ENCODE peak calls at places on chromosome 15, in five cellular contexts. J is upper lobe of left lung, C is mammary epithelial cell, S is mucosa of descending colon, T is right atrium auricular region. X is an unnamed sample. For H3K4me1, the result is how much of the 10 kb centered on the place peaks cover.

GRCh38 chr15:48592221-48592731 is 53.2 kb downstream of the FBN1 start:
- DNase-seq in S (no peak), C (peak), J (no peak), T (no peak), X (peak)

GRCh38 chr15:83304861-83305661 is 20.6 kb upstream of the BNC1 start:
- DNase-seq in C (peak), T (no peak), J (no peak), S (no peak), X (peak)

GRCh38 chr15:91045065-91045464 is 22.7 kb upstream of the VPS33B start:
- DNase-seq in T (no peak), J (no peak), S (no peak), C (no peak), X (no peak)

GRCh38 chr15:70058642-70059360 is 38.9 kb downstream of the TLE3 start:
- DNase-seq in J (no peak), C (no peak), T (no peak), S (no peak), X (no peak)

GRCh38 chr15:70133781-70134180 is 36.1 kb upstream of the TLE3 start:
- DNase-seq in C (no peak), T (no peak), J (no peak), S (no peak), X (no peak)

GRCh38 chr15:78162038-78162437 is 12.9 kb downstream of the IDH3A start:
- DNase-seq in T (no peak), C (no peak), S (no peak), J (peak), X (no peak)

GRCh38 chr15:71532994-71533393 is 277.4 kb upstream of the NR2E3 start:
- DNase-seq in S (no peak), T (no peak), C (peak), J (no peak), X (peak)

GRCh38 chr15:92453611-92454010 is 59.9 kb downstream of the ST8SIA2 start:
- DNase-seq in C (no peak), S (no peak), J (no peak), T (no peak), X (no peak)

GRCh38 chr15:82803793-82804574 is 1.9 kb downstream of the FSD2 start:
- DNase-seq in S (no peak), C (no peak), J (no peak), T (no peak), X (no peak)

GRCh38 chr15:57865294-57865693 is 158.8 kb downstream of the POLR2M start:
- DNase-seq in J (no peak), T (no peak), S (peak), C (no peak), X (no peak)

GRCh38 chr15:50764331-50765201 is 940 bp downstream of the SPPL2A start:
- DNase-seq in C (peak), J (no peak), S (no peak), T (no peak), X (peak)

GRCh38 chr15:74174966-74175270 is 1.4 kb downstream of the ISLR start:
- DNase-seq in S (no peak), C (no peak), J (no peak), T (no peak), X (no peak)

GRCh38 chr15:78104566-78105500 is 12.5 kb downstream of the SH2D7 start:
- DNase-seq in S (no peak), T (no peak), C (no peak), J (no peak), X (no peak)

GRCh38 chr15:75238150-75238549 is 20.0 kb upstream of the GOLGA6C start:
- DNase-seq in J (no peak), C (no peak), S (no peak), T (no peak), X (no peak)

GRCh38 chr15:96703794-96704550 is 373.5 kb downstream of the NR2F2 start:
- DNase-seq in J (no peak), C (no peak), S (no peak), T (no peak), X (peak)

GRCh38 chr15:93087825-93088199 is 1.2 kb downstream of the RGMA start:
- DNase-seq in T (peak), S (peak), C (peak), J (no peak), X (peak)

GRCh38 chr15:80870893-80871292 is 91.7 kb downstream of the CEMIP start:
- DNase-seq in J (no peak), C (no peak), S (no peak), T (no peak), X (no peak)

GRCh38 chr15:39699531-39700110 is 83.0 kb downstream of the FSIP1 start:
- DNase-seq in J (no peak), C (no peak), S (no peak), T (no peak), X (no peak)

GRCh38 chr15:78675617-78676360 is 34.8 kb upstream of the CHRNB4 start:
- DNase-seq in J (no peak), C (no peak), S (no peak), T (no peak), X (no peak)

GRCh38 chr15:93180128-93180527 is 91.1 kb upstream of the RGMA start:
- DNase-seq in S (no peak), C (no peak), T (no peak), J (no peak), X (no peak)

GRCh38 chr15:80619677-80620076 is 75.4 kb upstream of the ABHD17C start:
- DNase-seq in J (no peak), C (peak), S (peak), T (no peak), X (peak)

GRCh38 chr15:80984856-80985255 is 4.8 kb downstream of the MESD start:
- DNase-seq in C (peak), J (no peak), S (peak), T (no peak), X (no peak)

GRCh38 chr15:95770191-95770590 is 560.3 kb upstream of the NR2F2 start:
- DNase-seq in C (peak), T (no peak), S (no peak), J (no peak), X (peak)

GRCh38 chr15:82263350-82263749 is 732 bp downstream of the SAXO2 start:
- DNase-seq in S (no peak), C (no peak), J (no peak), T (no peak), X (no peak)

GRCh38 chr15:67715166-67715565 is 110.1 kb upstream of the SKOR1 start:
- DNase-seq in C (no peak), J (no peak), T (no peak), S (no peak), X (peak)

GRCh38 chr15:45254405-45255293 is 2.6 kb downstream of the SLC28A2 start:
- DNase-seq in C (peak), S (no peak), T (no peak), J (no peak), X (peak)

GRCh38 chr15:31930967-31931366 is 99.3 kb upstream of the CHRNA7 start:
- DNase-seq in S (no peak), J (no peak), C (no peak), T (no peak), X (no peak)

GRCh38 chr15:82317091-82317489 is 32.2 kb downstream of the GOLGA6L10 start:
- DNase-seq in J (peak), C (no peak), S (no peak), T (no peak), X (no peak)

GRCh38 chr15:59838900-59839299 is 149.8 kb upstream of the BNIP2 start:
- DNase-seq in J (no peak), S (no peak), T (no peak), C (no peak), X (no peak)

GRCh38 chr15:101183926-101184305 is 67.9 kb downstream of the CHSY1 start:
- DNase-seq in J (no peak), S (no peak), C (no peak), T (no peak), X (no peak)
- H3K4me1 ChIP-seq in J (under half), S (under half), C (under half), T (half or more), X (under half)

GRCh38 chr15:85591622-85592021 is 203.1 kb downstream of the KLHL25 start:
- DNase-seq in S (no peak), C (no peak), T (no peak), J (no peak), X (no peak)

GRCh38 chr15:85597155-85597815 is 197.4 kb downstream of the KLHL25 start:
- DNase-seq in S (no peak), J (no peak), T (no peak), C (no peak), X (no peak)

GRCh38 chr15:85592148-85592547 is 202.6 kb downstream of the KLHL25 start:
- DNase-seq in T (no peak), S (no peak), C (peak), J (no peak), X (peak)

GRCh38 chr15:85595804-85596536 is 198.8 kb downstream of the KLHL25 start:
- DNase-seq in S (no peak), T (no peak), C (no peak), J (no peak), X (no peak)

DNA sequence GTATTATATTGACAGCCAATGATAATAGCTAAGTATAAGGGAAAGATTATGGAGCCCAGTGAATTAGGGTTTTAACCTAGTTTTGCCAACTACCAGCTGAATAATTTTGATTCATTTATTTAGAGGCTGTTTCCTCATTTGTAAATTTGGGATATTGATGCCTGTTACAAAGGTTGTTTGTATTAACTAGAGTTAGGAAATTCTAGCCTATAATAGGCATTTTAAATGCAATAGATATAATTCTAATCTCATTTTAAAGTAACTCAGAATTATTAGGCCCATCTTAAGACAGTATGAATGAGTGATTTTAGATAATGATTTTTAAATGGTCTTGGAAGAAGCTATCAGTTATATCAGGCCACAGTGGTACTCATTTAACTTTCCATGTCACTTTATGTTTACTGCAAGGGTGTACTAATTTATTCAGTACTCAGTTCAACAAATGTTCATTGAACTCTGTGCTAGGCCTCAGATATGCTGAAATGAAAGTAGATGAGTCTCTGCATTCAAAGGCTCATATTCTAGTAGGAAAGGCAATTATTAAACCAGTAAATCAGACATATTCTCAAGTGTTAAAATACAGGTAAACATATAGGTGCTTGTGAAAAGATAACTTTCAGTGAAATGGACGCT is 200.8 kb downstream of the KLHL25 start:
- DNase-seq in J (no peak), S (no peak), T (no peak), C (no peak), X (no peak)
- H3K4me1 ChIP-seq in J (under half), S (under half), T (half or more), C (under half), X (under half)

DNA sequence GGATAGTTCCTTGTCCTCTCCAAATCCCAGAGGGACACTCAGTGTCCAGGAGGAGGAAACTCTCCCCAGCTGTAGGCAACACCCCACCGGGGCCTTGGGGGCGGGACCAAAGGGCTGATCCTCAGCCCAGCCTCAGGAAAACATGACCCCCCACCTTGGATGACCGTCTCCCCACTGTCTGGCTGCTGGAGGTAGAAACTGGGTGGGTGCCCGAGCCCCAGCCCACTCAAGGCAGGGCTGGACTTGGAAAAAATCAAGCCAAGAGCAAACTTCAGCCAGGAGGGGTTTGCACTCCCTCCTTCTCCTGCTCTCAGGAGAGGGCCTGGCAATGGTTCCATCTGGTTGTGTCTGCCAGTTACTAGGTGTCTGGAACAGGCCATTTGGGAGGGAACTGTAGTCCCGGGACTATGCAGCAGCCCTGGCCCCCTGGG is 3.6 kb upstream of the RASL12 start:
- DNase-seq in S (no peak), C (no peak), J (no peak), T (no peak), X (no peak)
- H3K4me1 ChIP-seq in S (under half), C (under half), J (under half), T (half or more), X (under half)

DNA sequence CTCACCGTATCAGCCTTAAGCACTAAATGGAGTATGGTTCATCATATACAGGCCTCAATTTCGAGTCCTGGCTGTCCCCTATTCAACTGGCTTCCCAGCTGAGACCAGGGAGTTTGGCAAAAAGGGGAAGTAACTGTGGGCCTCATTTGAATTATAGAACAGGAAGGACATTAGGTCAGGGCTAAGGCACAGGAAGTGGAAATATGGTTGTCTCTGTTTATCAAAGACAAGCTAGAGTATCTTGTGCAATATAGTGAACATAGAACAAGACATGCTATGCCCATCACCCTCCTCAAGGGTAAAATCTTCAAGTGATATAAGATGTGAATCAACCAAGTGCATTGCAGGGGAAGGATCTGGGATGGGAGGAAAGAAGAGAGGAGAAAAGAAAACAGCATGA is 494.4 kb downstream of the NTRK3 start:
- DNase-seq in C (no peak), T (no peak), J (no peak), S (peak), X (no peak)
- H3K4me1 ChIP-seq in C (under half), T (under half), J (under half), S (under half), X (under half)

GRCh38 chr15:40928351-40928974 is 677 bp upstream of the DLL4 start:
- DNase-seq in C (peak), S (peak), T (no peak), J (peak), X (no peak)
- H3K4me1 ChIP-seq in C (under half), S (half or more), T (half or more), J (half or more), X (under half)

DNA sequence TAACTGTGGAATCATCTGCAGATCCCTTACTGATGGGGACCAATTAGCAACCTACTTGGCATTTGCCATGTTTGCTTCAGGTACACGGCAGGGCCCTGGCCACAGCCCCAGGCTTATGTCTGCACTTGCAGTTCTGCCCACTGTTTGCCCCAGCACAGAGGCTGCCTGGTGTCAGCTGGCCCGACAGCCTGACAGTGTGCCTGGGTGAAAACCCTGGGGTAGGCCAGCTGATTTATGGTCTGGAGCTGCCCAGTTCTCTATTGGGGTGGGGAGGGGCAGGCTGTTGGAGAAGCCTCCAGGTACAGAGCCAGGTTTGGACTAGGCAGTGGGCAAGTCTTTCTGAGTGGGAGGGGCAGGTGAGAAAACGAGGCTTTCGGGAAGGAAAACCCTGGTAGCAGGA is 11.2 kb upstream of the TGM5 start:
- DNase-seq in C (no peak), S (no peak), J (no peak), T (no peak), X (no peak)
- H3K4me1 ChIP-seq in C (under half), S (under half), J (under half), T (under half), X (under half)

X was measured in fibroblast of lung.